ENCODE peak calls at places on chromosomes 2 and 18, in ten cellular contexts. X, L, D, G, Y, K, S, B, V and O are unnamed samples.

GRCh38 chr2:19045151-19045550 is 313.3 kb downstream of the OSR1 start:
- DNase-seq in X (no peak), D (no peak), V (no peak), L (no peak), B (no peak), K (no peak), S (no peak), Y (no peak), G (no peak), O (no peak)

GRCh38 chr2:255195-255594 is 8.6 kb downstream of the SH3YL1 start:
- DNase-seq in L (no peak), K (no peak), X (no peak), B (no peak), Y (no peak), S (no peak), D (no peak), V (no peak), G (no peak), O (no peak)

GRCh38 chr2:58890865-58891525 is 649.9 kb upstream of the FANCL start:
- DNase-seq in Y (no peak), X (no peak), G (no peak), D (no peak), B (no peak), S (no peak), L (no peak), V (no peak), K (no peak), O (no peak)

GRCh38 chr2:219299372-219299760 is 9.8 kb downstream of the PTPRN start:
- DNase-seq in V (no peak), B (no peak), G (no peak), L (no peak), S (no peak), X (no peak), D (no peak), Y (no peak), K (no peak), O (no peak)

GRCh38 chr2:152875832-152876669 is 157.6 kb downstream of the ARL6IP6 start:
- DNase-seq in S (no peak), Y (no peak), X (no peak), K (no peak), V (no peak), D (no peak), B (peak), L (no peak), G (no peak), O (peak)

GRCh38 chr18:77138270-77138669 is 5.7 kb upstream of the MBP start:
- DNase-seq in X (no peak), S (no peak), Y (no peak), V (no peak), D (no peak), G (no peak), K (no peak), B (no peak), L (no peak), O (no peak)

GRCh38 chr2:217107480-217107879 is 247.6 kb upstream of the TNP1 start:
- DNase-seq in G (no peak), V (no peak), X (no peak), L (no peak), K (no peak), B (no peak), Y (no peak), S (no peak), D (no peak), O (no peak)

GRCh38 chr2:235097196-235097895 is 145.5 kb downstream of the SH3BP4 start:
- DNase-seq in X (no peak), S (no peak), D (no peak), K (no peak), B (no peak), V (no peak), Y (no peak), L (no peak), G (no peak), O (no peak)

GRCh38 chr2:73998451-73998850 is 13.7 kb downstream of the TET3 start:
- DNase-seq in Y (peak), L (peak), B (no peak), G (no peak), D (no peak), V (no peak), K (no peak), X (no peak), S (no peak), O (peak)

GRCh38 chr2:241965931-241966412 is 96.4 kb downstream of the RTP5 start:
- DNase-seq in L (no peak), K (no peak), Y (peak), B (no peak), S (no peak), X (peak), G (no peak), V (peak), D (peak), O (peak)

GRCh38 chr2:190910341-190911136 is 29.9 kb downstream of the GLS start:
- DNase-seq in L (no peak), G (no peak), B (no peak), D (no peak), Y (no peak), S (no peak), K (no peak), X (no peak), V (no peak), O (no peak)

GRCh38 chr2:241957276-241957675 is 87.7 kb downstream of the RTP5 start:
- DNase-seq in B (no peak), V (no peak), X (no peak), D (no peak), G (no peak), L (no peak), K (no peak), S (no peak), Y (no peak), O (no peak)

GRCh38 chr2:107811982-107812381 is 14.7 kb upstream of the RGPD4 start:
- DNase-seq in G (no peak), K (no peak), B (no peak), Y (no peak), S (no peak), V (no peak), X (no peak), L (no peak), D (no peak), O (no peak)

GRCh38 chr2:11829947-11830707 is 83.7 kb downstream of the LPIN1 start:
- DNase-seq in Y (peak), S (peak), G (peak), K (peak), B (peak), D (peak), L (peak), X (peak), V (peak), O (peak)

GRCh38 chr2:70247364-70248144 is 874 bp downstream of the TIA1 start:
- DNase-seq in K (no peak), S (no peak), X (no peak), V (no peak), B (no peak), L (no peak), Y (no peak), D (no peak), G (no peak), O (no peak)

GRCh38 chr18:51196811-51197660 is 445 bp downstream of the MEX3C start:
- DNase-seq in S (peak), X (peak), D (peak), Y (no peak), V (peak), L (peak), K (peak), G (peak), B (no peak), O (peak)

GRCh38 chr2:40032650-40033319 is 253.7 kb upstream of the THUMPD2 start:
- DNase-seq in X (no peak), Y (no peak), G (no peak), V (no peak), S (no peak), L (no peak), D (no peak), K (no peak), B (peak), O (no peak)

GRCh38 chr2:189854152-189854551 is 69.9 kb downstream of the PMS1 start:
- DNase-seq in X (no peak), L (no peak), S (no peak), G (no peak), B (no peak), D (no peak), V (no peak), Y (no peak), K (no peak), O (no peak)

GRCh38 chr2:229927817-229928321 is 5.6 kb downstream of the FBXO36 start:
- DNase-seq in L (no peak), X (no peak), S (no peak), B (no peak), Y (no peak), V (no peak), K (no peak), D (no peak), G (no peak), O (no peak)

GRCh38 chr2:100018312-100018711 is 124.1 kb downstream of the AFF3 start:
- DNase-seq in G (no peak), Y (no peak), V (no peak), K (no peak), B (no peak), D (no peak), L (no peak), X (no peak), S (no peak), O (no peak)

GRCh38 chr18:77113361-77114069 is 19.1 kb downstream of the MBP start:
- DNase-seq in X (peak), G (no peak), B (no peak), S (no peak), D (no peak), V (no peak), L (no peak), Y (no peak), K (peak), O (no peak)

GRCh38 chr18:12282436-12283039 is 25.5 kb upstream of the TUBB6 start:
- DNase-seq in Y (no peak), V (no peak), B (peak), G (no peak), X (peak), S (no peak), D (no peak), L (no peak), K (no peak), O (no peak)

GRCh38 chr18:62982600-62983251 is 267.4 kb downstream of the PHLPP1 start:
- DNase-seq in B (no peak), L (peak), V (peak), S (no peak), G (peak), K (no peak), Y (peak), X (peak), D (peak), O (peak)

GRCh38 chr2:195706161-195706900 is 49.3 kb downstream of the SLC39A10 start:
- DNase-seq in X (peak), B (no peak), G (no peak), V (no peak), L (no peak), S (no peak), K (no peak), D (no peak), Y (no peak), O (no peak)

GRCh38 chr2:224022474-224022873 is 16.6 kb downstream of the SERPINE2 start:
- DNase-seq in X (no peak), V (no peak), D (no peak), K (no peak), S (no peak), G (no peak), Y (no peak), L (no peak), B (no peak), O (no peak)

GRCh38 chr18:54805571-54806334 is 22.5 kb upstream of the RAB27B start:
- DNase-seq in D (no peak), G (peak), X (no peak), S (no peak), V (no peak), K (no peak), Y (no peak), B (no peak), L (no peak), O (no peak)

GRCh38 chr18:6118080-6118479 is 222.8 kb upstream of the TMEM200C start:
- DNase-seq in V (no peak), G (no peak), K (no peak), Y (no peak), L (no peak), X (peak), S (no peak), D (no peak), B (no peak), O (no peak)

GRCh38 chr2:126990200-126990599 is 91.5 kb downstream of the TEX51 start:
- DNase-seq in B (no peak), X (no peak), S (no peak), Y (no peak), G (no peak), D (no peak), L (no peak), V (no peak), K (no peak), O (no peak)

GRCh38 chr18:37266290-37266689 is 299.3 kb downstream of the CELF4 start:
- DNase-seq in K (no peak), X (peak), Y (no peak), G (peak), S (no peak), D (no peak), B (no peak), L (no peak), V (no peak), O (no peak)

GRCh38 chr2:42089340-42089925 is 41.6 kb downstream of the PKDCC start:
- DNase-seq in L (peak), B (no peak), X (peak), S (peak), V (no peak), K (no peak), D (peak), G (peak), Y (peak), O (no peak)

GRCh38 chr18:22667158-22667557 is 249.4 kb upstream of the CTAGE1 start:
- DNase-seq in X (peak), G (no peak), L (no peak), K (no peak), V (no peak), S (no peak), Y (no peak), D (no peak), B (no peak), O (no peak)

GRCh38 chr2:168848220-168848619 is 42.0 kb downstream of the SPC25 start:
- DNase-seq in K (no peak), X (peak), L (no peak), G (peak), B (no peak), S (no peak), V (peak), Y (no peak), D (no peak), O (no peak)

GRCh38 chr2:27420996-27421395 is 7.4 kb upstream of the NRBP1 start:
- DNase-seq in B (no peak), K (no peak), Y (no peak), S (no peak), V (no peak), L (no peak), D (no peak), X (no peak), G (no peak), O (no peak)

GRCh38 chr18:28411806-28412205 is 234.9 kb upstream of the CDH2 start:
- DNase-seq in X (no peak), G (no peak), K (no peak), L (no peak), D (no peak), S (peak), Y (no peak), B (no peak), V (no peak), O (no peak)

GRCh38 chr2:196927318-196928225 is 1.1 kb upstream of the PGAP1 start:
- DNase-seq in K (no peak), L (peak), B (no peak), S (no peak), Y (peak), X (no peak), G (no peak), D (no peak), V (no peak), O (no peak)

DNA sequence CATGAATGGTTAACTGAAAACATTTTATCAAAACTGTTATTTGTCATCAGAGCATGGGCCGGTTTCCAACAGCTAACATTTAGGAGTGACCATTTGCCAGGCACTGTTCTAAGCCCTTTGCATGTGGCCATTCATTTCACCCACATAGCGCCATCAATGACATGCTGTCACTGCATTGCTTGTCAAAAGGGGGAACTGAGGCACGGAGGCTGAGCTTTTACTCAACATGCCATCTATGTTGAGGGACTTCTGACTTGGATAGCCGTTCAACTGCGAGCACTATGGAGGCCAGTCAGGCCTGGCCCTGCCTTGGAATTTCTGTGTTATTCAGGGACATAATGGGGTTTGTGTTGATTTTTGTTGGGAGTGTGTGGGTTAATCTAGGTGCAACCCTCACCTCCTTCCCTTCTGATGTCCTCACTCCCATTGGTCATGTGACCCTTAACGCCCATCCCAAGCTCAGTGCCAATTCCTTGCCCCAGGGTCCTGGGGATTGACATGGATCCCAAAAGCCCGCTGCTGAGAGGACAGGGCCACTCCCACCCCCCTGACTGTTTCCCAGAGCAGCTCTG is 12.7 kb downstream of the IL1R1 start:
- DNase-seq in L (no peak), K (no peak), X (no peak), S (no peak), G (no peak), Y (no peak), D (no peak), V (no peak), B (no peak), O (no peak)
- H3K27ac ChIP-seq in L (no peak), K (peak), X (no peak), S (peak), G (no peak), Y (no peak), D (no peak), V (peak), B (peak), O (no peak)

DNA sequence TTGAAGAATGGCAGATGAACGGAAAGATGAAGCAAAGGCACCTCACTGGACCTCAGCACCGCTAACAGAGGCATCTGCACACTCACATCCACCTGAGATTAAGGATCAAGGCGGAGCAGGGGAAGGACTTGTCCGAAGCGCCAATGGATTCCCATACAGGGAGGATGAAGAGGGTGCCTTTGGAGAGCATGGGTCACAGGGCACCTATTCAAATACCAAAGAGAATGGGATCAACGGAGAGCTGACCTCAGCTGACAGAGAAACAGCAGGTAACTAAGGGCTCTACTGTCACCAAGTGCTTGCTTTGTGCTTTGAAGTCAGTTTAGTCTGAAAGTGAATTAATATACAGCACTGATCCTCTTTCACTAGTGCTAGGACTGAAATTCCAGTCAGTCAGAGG is 118.5 kb upstream of the UNC80 start:
- DNase-seq in Y (no peak), K (no peak), D (no peak), X (no peak), S (no peak), L (no peak), G (no peak), B (no peak), V (no peak), O (no peak)
- H3K27ac ChIP-seq in Y (no peak), K (no peak), D (no peak), X (no peak), S (no peak), L (no peak), G (no peak), B (no peak), V (no peak), O (no peak)

GRCh38 chr2:85994421-85994777 is 105.6 kb upstream of the ST3GAL5 start:
- DNase-seq in L (no peak), S (no peak), B (no peak), V (no peak), D (no peak), Y (no peak), X (no peak), G (no peak), K (no peak), O (no peak)
- H3K27ac ChIP-seq in L (peak), S (no peak), B (no peak), V (peak), D (no peak), Y (no peak), X (no peak), G (peak), K (no peak), O (peak)

GRCh38 chr2:85905891-85906290 is 17.1 kb upstream of the ST3GAL5 start:
- DNase-seq in X (no peak), Y (no peak), D (no peak), B (no peak), S (no peak), K (no peak), G (no peak), V (no peak), L (no peak), O (no peak)
- H3K27ac ChIP-seq in X (no peak), Y (no peak), D (no peak), B (no peak), S (peak), K (no peak), G (no peak), V (peak), L (no peak), O (peak)